ENCODE peak calls at places on chromosome 4, in ten cellular contexts. V is AG09319; N is C1 segment of cervical spinal cord; X is DMS53; A is NAMALWA; Z is activated naive CD8-positive, alpha-beta T cell treated with anti-CD3 and anti-CD28 coated beads, Interleukin-2, amount 50 U/mL, for 24 hours; J is NCI-H1092; Q is GM19239; U is mesendoderm; E is D721Med. H is an unnamed sample.

GRCh38 chr4:150283689-150284088 is 205.4 kb downstream of the DCLK2 start:
- DNase-seq in A (no peak), V (peak), Q (no peak), X (no peak), U (no peak), J (no peak), N (no peak), Z (no peak), E (no peak), H (no peak)

GRCh38 chr4:70651864-70652506 is 14.3 kb downstream of the JCHAIN start:
- DNase-seq in Q (no peak), U (peak), A (peak), Z (no peak), J (no peak), V (no peak), N (no peak), X (peak), E (no peak), H (peak)

GRCh38 chr4:119898211-119898610 is 168.4 kb downstream of the MAD2L1 start:
- DNase-seq in E (no peak), J (no peak), Z (no peak), Q (no peak), A (no peak), V (no peak), N (no peak), X (no peak), U (no peak), H (no peak)

GRCh38 chr4:37908488-37909343 is 17.8 kb downstream of the TBC1D1 start:
- DNase-seq in J (no peak), N (no peak), X (no peak), V (no peak), E (no peak), Q (no peak), Z (no peak), A (no peak), U (no peak), H (no peak)

GRCh38 chr4:82586055-82586454 is 24.3 kb upstream of the TMEM150C start:
- DNase-seq in X (no peak), Z (no peak), N (no peak), J (no peak), V (no peak), A (no peak), Q (no peak), U (peak), E (no peak), H (no peak)

GRCh38 chr4:47085661-47086060 is 54.3 kb downstream of the GABRB1 start:
- DNase-seq in E (no peak), J (no peak), X (no peak), Z (no peak), A (no peak), U (no peak), N (no peak), Q (no peak), V (no peak), H (no peak)

GRCh38 chr4:169345207-169345788 is 74.5 kb upstream of the SH3RF1 start:
- DNase-seq in X (no peak), Q (no peak), E (no peak), V (no peak), U (no peak), Z (no peak), N (peak), A (no peak), J (no peak), H (no peak)

GRCh38 chr4:87185471-87185870 is 34.9 kb downstream of the KLHL8 start:
- DNase-seq in V (no peak), E (no peak), Z (no peak), J (no peak), Q (no peak), A (no peak), X (no peak), U (no peak), N (no peak), H (no peak)

GRCh38 chr4:163157157-163157556 is 9.5 kb downstream of the NAF1 start:
- DNase-seq in Q (no peak), Z (no peak), X (no peak), N (no peak), U (no peak), J (no peak), E (no peak), A (no peak), V (no peak), H (no peak)

GRCh38 chr4:7384003-7384928 is 50.5 kb downstream of the PSAPL1 start:
- DNase-seq in Q (no peak), X (no peak), V (no peak), A (no peak), E (peak), N (no peak), Z (no peak), U (no peak), J (no peak), H (peak)

GRCh38 chr4:77040265-77040664 is 35.5 kb downstream of the CCNI start:
- DNase-seq in V (no peak), N (no peak), E (no peak), Q (no peak), A (no peak), Z (no peak), X (no peak), J (no peak), U (no peak), H (no peak)

GRCh38 chr4:83174844-83175414 is 60.4 kb upstream of the PLAC8 start:
- DNase-seq in X (no peak), J (no peak), A (peak), Q (no peak), N (no peak), U (no peak), V (no peak), E (no peak), Z (no peak), H (no peak)

GRCh38 chr4:8205749-8206611 is 6.9 kb downstream of the SH3TC1 start:
- DNase-seq in E (no peak), J (no peak), V (no peak), Z (no peak), Q (no peak), A (peak), N (no peak), X (no peak), U (no peak), H (no peak)

GRCh38 chr4:151627491-151627890 is 133.3 kb downstream of the GATB start:
- DNase-seq in A (no peak), X (no peak), E (no peak), J (no peak), N (no peak), V (no peak), U (no peak), Q (no peak), Z (no peak), H (no peak)

GRCh38 chr4:163755013-163755412 is 260.5 kb downstream of the TMA16 start:
- DNase-seq in Z (no peak), U (peak), Q (no peak), A (peak), X (peak), V (no peak), N (no peak), J (no peak), E (no peak), H (no peak)

GRCh38 chr4:26085581-26085980 is 171.6 kb downstream of the SMIM20 start:
- DNase-seq in X (no peak), A (no peak), U (peak), Z (no peak), J (no peak), N (no peak), Q (no peak), E (no peak), V (no peak), H (no peak)

GRCh38 chr4:185566425-185566824 is 31.1 kb upstream of the PDLIM3 start:
- DNase-seq in A (no peak), E (no peak), J (no peak), X (no peak), U (peak), V (no peak), Z (no peak), N (no peak), Q (no peak), H (no peak)

GRCh38 chr4:61427818-61428495 is 227.8 kb downstream of the ADGRL3 start:
- DNase-seq in X (peak), Z (no peak), N (no peak), J (no peak), A (no peak), U (peak), V (no peak), E (no peak), Q (no peak), H (no peak)

GRCh38 chr4:156557962-156558361 is 413.6 kb downstream of the PDGFC start:
- DNase-seq in V (no peak), X (no peak), A (no peak), J (no peak), Q (no peak), U (no peak), N (no peak), E (no peak), Z (no peak), H (no peak)

GRCh38 chr4:123484291-123484926 is 87.8 kb downstream of the SPRY1 start:
- DNase-seq in X (peak), Z (no peak), J (no peak), Q (no peak), A (no peak), N (no peak), E (no peak), U (no peak), V (no peak), H (no peak)

GRCh38 chr4:31727030-31727429 is 1006.9 kb downstream of the PCDH7 start:
- DNase-seq in X (no peak), E (no peak), U (no peak), J (no peak), Z (no peak), V (no peak), N (no peak), Q (no peak), A (no peak), H (no peak)

GRCh38 chr4:53777244-53777984 is 186.1 kb upstream of the LNX1 start:
- DNase-seq in U (no peak), A (no peak), V (peak), Q (no peak), N (no peak), E (no peak), J (no peak), Z (no peak), X (no peak), H (no peak)

GRCh38 chr4:112099701-112100289 is 45.5 kb upstream of the FAM241A start:
- DNase-seq in U (peak), E (no peak), V (no peak), Q (no peak), Z (no peak), N (no peak), A (peak), J (no peak), X (peak), H (peak)

GRCh38 chr4:146545102-146545501 is 23.4 kb upstream of the SLC10A7 start:
- DNase-seq in E (no peak), U (peak), X (peak), Z (no peak), J (no peak), N (no peak), V (no peak), Q (no peak), A (peak), H (peak)

GRCh38 chr4:26354491-26354890 is 33.7 kb downstream of the RBPJ start:
- DNase-seq in X (no peak), V (no peak), Z (no peak), N (no peak), J (no peak), A (no peak), U (no peak), E (no peak), Q (no peak), H (no peak)

GRCh38 chr4:53014881-53015280 is 152.8 kb downstream of the RASL11B start:
- DNase-seq in A (no peak), E (no peak), U (no peak), X (no peak), J (no peak), N (no peak), V (no peak), Q (no peak), Z (no peak), H (no peak)

GRCh38 chr4:88158360-88159136 is at the start of gene ABCG2:
- DNase-seq in X (peak), Z (peak), Q (no peak), U (peak), A (no peak), J (no peak), V (peak), N (peak), E (no peak), H (peak)

GRCh38 chr4:163587867-163588266 is 93.4 kb downstream of the TMA16 start:
- DNase-seq in Z (peak), X (peak), V (no peak), U (peak), J (no peak), N (no peak), A (peak), Q (no peak), E (no peak), H (peak)

GRCh38 chr4:55736605-55737183 is 82.9 kb upstream of the EXOC1L start:
- DNase-seq in E (no peak), N (no peak), Z (no peak), X (peak), Q (no peak), U (no peak), J (no peak), V (no peak), A (peak), H (peak)

GRCh38 chr4:1194028-1194900 is 21.9 kb upstream of the SPON2 start:
- DNase-seq in J (peak), N (peak), Z (no peak), A (no peak), X (peak), Q (no peak), E (no peak), V (no peak), U (no peak), H (peak)

GRCh38 chr4:160299608-160300007 is 1196.7 kb downstream of the RAPGEF2 start:
- DNase-seq in N (no peak), Q (no peak), A (no peak), E (no peak), X (no peak), J (peak), U (no peak), Z (no peak), V (no peak), H (no peak)

GRCh38 chr4:8038702-8039251 is 99.1 kb upstream of the AFAP1 start:
- DNase-seq in U (no peak), E (no peak), Q (no peak), A (no peak), J (peak), N (no peak), V (no peak), X (peak), Z (no peak), H (no peak)

GRCh38 chr4:6035786-6036185 is 17.6 kb upstream of the C4orf50 start:
- DNase-seq in V (no peak), N (no peak), X (no peak), E (no peak), Z (no peak), Q (no peak), U (no peak), A (no peak), J (no peak), H (peak)

GRCh38 chr4:138910914-138911336 is 104.7 kb upstream of the NOCT start:
- DNase-seq in E (no peak), Z (no peak), N (peak), U (peak), J (peak), V (peak), Q (no peak), A (no peak), X (peak), H (peak)

GRCh38 chr4:62881210-62881609 is 1528.0 kb downstream of the TECRL start:
- DNase-seq in X (no peak), N (no peak), U (no peak), A (no peak), Q (no peak), V (no peak), J (no peak), Z (no peak), E (no peak), H (no peak)

GRCh38 chr4:40850496-40850895 is 100.7 kb downstream of the NSUN7 start:
- DNase-seq in V (no peak), Z (no peak), E (no peak), J (no peak), U (no peak), Q (no peak), A (no peak), N (no peak), X (no peak), H (no peak)

GRCh38 chr4:108574402-108574801 is 46.0 kb upstream of the RPL34 start:
- DNase-seq in A (no peak), N (no peak), J (no peak), Q (no peak), E (no peak), U (no peak), Z (no peak), V (no peak), X (no peak), H (no peak)

GRCh38 chr4:1399508-1400190 is 6.6 kb downstream of the NKX1-1 start:
- DNase-seq in A (no peak), V (no peak), Z (no peak), Q (no peak), X (peak), U (no peak), J (no peak), N (no peak), E (no peak), H (peak)

GRCh38 chr4:3044812-3045499 is 29.4 kb downstream of the HTT-AS start:
- DNase-seq in N (no peak), E (no peak), A (no peak), X (peak), Z (no peak), Q (no peak), U (no peak), J (no peak), V (no peak), H (no peak)

H was measured in H7.